ENCODE peak calls at places on chromosomes 13 and 19, in eight cellular contexts. U is KBM-7; V is fibroblast of mammary gland; K is right cardiac atrium; T is tibial nerve; P is activated naive CD4-positive, alpha-beta T cell treated with anti-CD3 and anti-CD28 coated beads for 36 hours; J is HEK293T; B is Caco-2. H is an unnamed sample.

GRCh38 chr13:86830046-86830445 is 841.1 kb upstream of the SLITRK5 start:
- DNase-seq in U (no peak), V (no peak), K (no peak), T (no peak), P (no peak), J (no peak), B (no peak), H (no peak)

GRCh38 chr13:45799451-45799850 is 52.1 kb downstream of the SIAH3 start:
- DNase-seq in U (no peak), V (no peak), K (peak), T (no peak), P (no peak), J (no peak), B (no peak), H (no peak)

GRCh38 chr13:101308247-101309013 is 107.9 kb downstream of the NALCN start:
- DNase-seq in U (no peak), V (peak), K (no peak), T (no peak), P (no peak), J (no peak), B (no peak), H (no peak)

GRCh38 chr19:41308450-41309224 is 1.3 kb upstream of the CCDC97 start:
- DNase-seq in U (peak), V (peak), K (peak), T (peak), P (peak), J (peak), B (peak), H (peak)

GRCh38 chr13:43797869-43798268 is 11.1 kb upstream of the ENOX1 start:
- DNase-seq in U (no peak), V (peak), K (no peak), T (no peak), P (no peak), J (no peak), B (no peak), H (no peak)

GRCh38 chr13:30837227-30838159 is 68.6 kb upstream of the MEDAG start:
- DNase-seq in U (no peak), V (no peak), K (no peak), T (no peak), P (no peak), J (no peak), B (no peak), H (no peak)

GRCh38 chr13:99656843-99657506 is 155.7 kb downstream of the TM9SF2 start:
- DNase-seq in U (peak), V (no peak), K (no peak), T (no peak), P (peak), J (no peak), B (no peak), H (no peak)

GRCh38 chr19:6126335-6126974 is 9.0 kb upstream of the ACSBG2 start:
- DNase-seq in U (peak), V (peak), K (no peak), T (no peak), P (peak), J (peak), B (peak), H (no peak)

GRCh38 chr13:20825476-20825875 is 51.7 kb upstream of the EEF1AKMT1 start:
- DNase-seq in U (no peak), V (no peak), K (no peak), T (no peak), P (no peak), J (no peak), B (no peak), H (no peak)

GRCh38 chr13:72151241-72151640 is 284.2 kb upstream of the DACH1 start:
- DNase-seq in U (no peak), V (no peak), K (no peak), T (no peak), P (no peak), J (no peak), B (no peak), H (no peak)

GRCh38 chr13:42001580-42001979 is 40.7 kb upstream of the VWA8 start:
- DNase-seq in U (no peak), V (peak), K (no peak), T (no peak), P (no peak), J (no peak), B (no peak), H (peak)

GRCh38 chr13:109869312-109870237 is 83.2 kb upstream of the IRS2 start:
- DNase-seq in U (peak), V (no peak), K (peak), T (no peak), P (peak), J (no peak), B (no peak), H (peak)

GRCh38 chr19:27672309-27673047 is 1540.5 kb downstream of the UQCRFS1 start:
- DNase-seq in U (no peak), V (no peak), K (peak), T (no peak), P (no peak), J (no peak), B (no peak), H (no peak)

GRCh38 chr19:41546386-41546789 is 29.6 kb upstream of the CEACAM21 start:
- DNase-seq in U (peak), V (no peak), K (peak), T (no peak), P (peak), J (no peak), B (no peak), H (no peak)

GRCh38 chr19:2428756-2429711 is 1.6 kb upstream of the TIMM13 start:
- DNase-seq in U (no peak), V (no peak), K (peak), T (no peak), P (no peak), J (no peak), B (no peak), H (no peak)

H was measured in WTC11.